ENCODE peak calls at places on chromosomes 12 and 14, in four cellular contexts. W is Karpas-422, D is GM23248, V is IMR-90. E is an unnamed sample.
A peak's percentile ranks its signal among the peaks of the same experiment; 100 is the strongest.

GRCh38 chr12:52633383-52633782 is 15.0 kb upstream of the KRT73 start:
- DNase-seq in V (no peak), W (no peak), D (no peak), E (no peak)

GRCh38 chr14:67964391-67964812 is 144.8 kb downstream of the RAD51B start:
- DNase-seq in W (no peak), D (peak; percentile 66), V (peak; percentile 40), E (peak; percentile 44)

GRCh38 chr12:114045333-114045732 is 79.2 kb upstream of the RBM19 start:
- DNase-seq in D (peak; percentile 63), W (no peak), V (no peak), E (no peak)

GRCh38 chr12:25994901-25995625 is 36.6 kb downstream of the RASSF8 start:
- DNase-seq in V (no peak), W (no peak), D (peak; percentile 73), E (no peak)

GRCh38 chr12:75834591-75834990 is 197.0 kb downstream of the PHLDA1 start:
- DNase-seq in W (no peak), V (peak; percentile 61), D (no peak), E (no peak)

GRCh38 chr12:116331876-116332275 is 54.4 kb upstream of the MED13L start:
- DNase-seq in V (no peak), W (no peak), D (no peak), E (no peak)

GRCh38 chr14:69398818-69399210 is 322 bp downstream of the SLC39A9 start:
- DNase-seq in D (no peak), W (no peak), V (no peak), E (no peak)

GRCh38 chr12:110262442-110263388 is 18.3 kb upstream of the ATP2A2 start:
- DNase-seq in D (no peak), W (no peak), V (peak; percentile 72), E (peak; percentile 19)

GRCh38 chr12:5262885-5263284 is 169.0 kb upstream of the NTF3 start:
- DNase-seq in V (peak; percentile 13), W (no peak), D (no peak), E (no peak)

GRCh38 chr12:32854097-32854496 is 42.5 kb downstream of the PKP2 start:
- DNase-seq in W (no peak), D (no peak), V (no peak), E (no peak)

GRCh38 chr14:75438486-75439080 is 10.8 kb downstream of the JDP2 start:
- DNase-seq in D (no peak), W (no peak), V (no peak), E (no peak)

GRCh38 chr14:24224618-24225071 is 7.5 kb downstream of the NEDD8 start:
- DNase-seq in D (peak; percentile 83), V (peak; percentile 87), W (no peak), E (no peak)

GRCh38 chr12:70733385-70733784 is 96.2 kb upstream of the PTPRB start:
- DNase-seq in W (peak; percentile 89), V (peak; percentile 67), D (peak; percentile 79), E (peak; percentile 43)

DNA sequence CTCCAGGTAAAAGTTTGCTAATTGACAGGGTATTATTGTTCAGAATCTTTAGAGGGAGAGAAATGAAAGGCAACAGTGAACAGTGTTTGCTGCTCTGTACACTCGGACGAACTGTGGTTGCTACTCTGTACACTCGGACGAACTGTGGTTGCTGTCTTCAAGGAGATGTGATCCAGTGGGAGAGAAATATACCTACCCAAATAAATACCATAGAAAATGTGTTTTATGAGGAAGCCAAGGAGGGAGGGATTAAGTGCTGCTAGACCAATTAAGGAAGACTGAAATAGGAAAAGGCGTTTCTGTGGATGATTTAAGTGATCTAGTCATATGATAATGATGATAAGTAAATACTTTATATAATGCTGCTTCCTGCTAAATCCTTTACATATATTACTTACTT is 2.7 kb downstream of the STK38L start:
- DNase-seq in V (no peak), W (no peak), D (no peak), E (no peak)
- H3K27ac ChIP-seq in V (no peak overlapping the region), W (no peak overlapping the region), D (no peak overlapping the region), E (no peak overlapping the region)

GRCh38 chr14:91405241-91405721 is 12.3 kb downstream of the CCDC88C start:
- DNase-seq in V (no peak), W (no peak), D (no peak), E (no peak)

GRCh38 chr14:91405724-91406435 is 11.7 kb downstream of the CCDC88C start:
- DNase-seq in V (no peak), D (no peak), W (no peak), E (no peak)

GRCh38 chr14:91406451-91406850 is 11.2 kb downstream of the CCDC88C start:
- DNase-seq in V (no peak), W (no peak), D (no peak), E (no peak)

GRCh38 chr14:91409991-91410401 is 7.6 kb downstream of the CCDC88C start:
- DNase-seq in V (no peak), W (no peak), D (no peak), E (no peak)

GRCh38 chr14:91406982-91407381 is 10.6 kb downstream of the CCDC88C start:
- DNase-seq in V (no peak), W (no peak), D (no peak), E (no peak)
- H3K4me1 ChIP-seq in V (no peaks in the 10 kb centered on the region), W (peaks cover 21% of the 10 kb centered on the region), D (no peaks in the 10 kb centered on the region), E (no peaks in the 10 kb centered on the region)

GRCh38 chr12:46459881-46460545 is 87.4 kb upstream of the SLC38A2 start:
- DNase-seq in D (no peak), W (no peak), V (no peak), E (no peak)
- H2AFZ ChIP-seq in D (no peak overlapping the region), W (no peak overlapping the region), V (peak overlapping the region; percentile 18), E (no peak overlapping the region)

DNA sequence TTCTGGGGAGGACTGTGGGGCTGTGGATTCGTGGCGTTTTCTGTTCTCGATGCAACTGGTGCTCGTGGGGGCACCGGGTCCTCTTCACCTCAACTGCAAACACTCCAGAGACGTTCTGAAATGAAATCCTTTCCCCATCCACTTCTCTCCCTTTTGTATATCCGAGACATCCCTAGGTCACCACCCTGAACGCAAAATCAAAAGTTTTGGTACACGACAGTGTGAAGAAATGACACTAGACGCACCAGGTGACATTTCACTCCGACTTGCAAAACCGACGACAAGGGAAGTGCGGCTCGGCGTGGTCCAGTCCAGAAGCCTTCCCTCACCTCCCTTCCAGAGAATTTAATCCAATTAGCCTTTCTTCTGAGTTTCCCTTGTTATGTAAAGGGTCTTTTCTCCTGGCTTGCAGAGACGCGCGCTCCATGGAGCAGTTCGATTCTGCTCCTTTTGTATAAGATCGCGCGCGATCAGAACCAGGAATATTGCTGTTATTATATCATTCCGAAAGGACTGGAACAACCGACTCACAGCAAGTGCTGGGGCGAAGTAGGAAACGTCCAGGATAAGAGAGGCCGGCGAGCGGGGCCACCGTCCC is 2.5 kb downstream of the RFX4 start:
- DNase-seq in W (no peak), D (no peak), V (no peak), E (no peak)
- H3K27ac ChIP-seq in W (no peak overlapping the region), D (no peak overlapping the region), V (no peak overlapping the region), E (no peak overlapping the region)

GRCh38 chr14:92650581-92651105 is 97.8 kb downstream of the LGMN start:
- DNase-seq in V (no peak), D (no peak), W (no peak), E (no peak)

GRCh38 chr14:92652413-92653151 is 95.8 kb downstream of the LGMN start:
- DNase-seq in W (no peak), D (no peak), V (no peak), E (no peak)

GRCh38 chr14:92651106-92651792 is 97.2 kb downstream of the LGMN start:
- DNase-seq in W (no peak), V (no peak), D (no peak), E (no peak)

GRCh38 chr14:92653162-92653651 is 95.2 kb downstream of the LGMN start:
- DNase-seq in W (no peak), V (no peak), D (no peak), E (no peak)

GRCh38 chr14:92651793-92652382 is 96.5 kb downstream of the LGMN start:
- DNase-seq in D (no peak), V (no peak), W (no peak), E (no peak)
- H3K4me1 ChIP-seq in D (peaks cover 31% of the 10 kb centered on the region), V (peaks cover 30% of the 10 kb centered on the region), W (no peaks in the 10 kb centered on the region), E (peaks cover 43% of the 10 kb centered on the region)

DNA sequence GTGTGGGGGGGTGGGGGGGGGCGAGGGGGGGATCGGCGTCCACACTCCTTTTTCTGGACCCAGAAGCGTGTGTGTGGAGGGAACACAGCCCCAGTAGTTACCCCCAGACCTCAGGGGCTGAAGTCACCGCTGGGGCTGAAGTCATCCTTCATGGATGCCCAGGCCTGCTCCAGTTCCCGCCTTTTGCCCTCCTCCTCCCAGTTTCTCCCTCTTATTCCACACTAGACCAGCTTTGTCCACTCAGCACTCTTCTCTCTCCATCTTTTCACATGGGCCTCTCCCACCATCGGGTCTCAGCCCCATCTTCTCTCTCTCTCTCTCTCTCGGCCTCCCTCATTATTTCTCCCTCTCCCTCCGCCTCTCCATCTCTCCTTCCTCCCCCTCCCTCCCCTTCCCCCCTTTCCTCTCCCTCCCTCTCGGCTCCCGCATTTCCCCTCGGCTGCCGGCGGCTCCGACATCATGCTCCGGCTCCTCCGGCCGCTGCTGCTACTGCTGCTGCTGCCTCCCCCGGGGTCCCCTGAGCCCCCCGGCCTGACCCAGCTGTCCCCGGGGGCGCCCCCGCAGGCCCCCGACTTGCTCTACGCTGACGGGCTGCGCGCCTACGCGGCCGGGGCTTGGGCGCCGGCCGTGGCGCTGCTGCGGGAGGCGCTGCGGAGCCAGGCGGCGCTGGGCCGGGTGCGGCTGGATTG is at the start of gene P3H3:
- DNase-seq in W (no peak), V (peak; percentile 47), D (peak; percentile 76), E (no peak)
- H2AFZ ChIP-seq in W (peak within 1 kb of the TSS; percentile 99), V (peak within 1 kb of the TSS; percentile 96), D (peak within 1 kb of the TSS; percentile 70), E (no peak within 1 kb of the TSS)

GRCh38 chr14:102524451-102525212 is 15.1 kb upstream of the ANKRD9 start:
- DNase-seq in W (peak; percentile 100), V (peak; percentile 98), D (peak; percentile 100), E (peak; percentile 100)
- H3K27ac ChIP-seq in W (peak overlapping the region; percentile 71), V (peak overlapping the region; percentile 62), D (peak overlapping the region; percentile 53), E (peak overlapping the region; percentile 93)

GRCh38 chr14:30547388-30548048 is 11.4 kb upstream of the G2E3 start:
- DNase-seq in W (no peak), D (no peak), V (no peak), E (no peak)

GRCh38 chr14:30550335-30550734 is 8.6 kb upstream of the G2E3 start:
- DNase-seq in V (peak; percentile 67), D (peak; percentile 47), W (no peak), E (peak; percentile 85)

GRCh38 chr14:30553311-30553989 is 5.5 kb upstream of the G2E3 start:
- DNase-seq in V (peak; percentile 78), D (peak; percentile 84), W (no peak), E (no peak)

GRCh38 chr14:30551460-30551859 is 7.5 kb upstream of the G2E3 start:
- DNase-seq in D (no peak), V (peak; percentile 50), W (no peak), E (no peak)
- H3K4me1 ChIP-seq in D (peaks cover 30% of the 10 kb centered on the region), V (peaks cover 13% of the 10 kb centered on the region), W (peaks cover 19% of the 10 kb centered on the region), E (peaks cover 50% of the 10 kb centered on the region)